ENCODE peak calls at places on chromosomes 6 and 20, in six cellular contexts. One of them, this sample, is unnamed.

GRCh38 chr6:146871613-146872465 is 273.1 kb downstream of the ADGB start:
- DNase-seq in A549: no peak
- DNase-seq in K562: no peak
- DNase-seq in endothelial cell of umbilical vein: no peak
- DNase-seq in HepG2: peak
- DNase-seq in GM12878: no peak
- DNase-seq in this sample: no peak

GRCh38 chr6:2773450-2773849 is 8.3 kb downstream of the WRNIP1 start:
- DNase-seq in A549: no peak
- DNase-seq in K562: no peak
- DNase-seq in endothelial cell of umbilical vein: no peak
- DNase-seq in HepG2: no peak
- DNase-seq in GM12878: no peak
- DNase-seq in this sample: no peak

GRCh38 chr6:136608991-136609390 is 58.8 kb upstream of the MAP7 start:
- DNase-seq in A549: no peak
- DNase-seq in K562: no peak
- DNase-seq in endothelial cell of umbilical vein: peak
- DNase-seq in HepG2: no peak
- DNase-seq in GM12878: no peak
- DNase-seq in this sample: no peak

GRCh38 chr6:160265869-160266476 is 7.4 kb upstream of the SLC22A2 start:
- DNase-seq in A549: no peak
- DNase-seq in K562: no peak
- DNase-seq in endothelial cell of umbilical vein: no peak
- DNase-seq in HepG2: no peak
- DNase-seq in GM12878: no peak
- DNase-seq in this sample: no peak

GRCh38 chr20:15922556-15922955 is 650.7 kb downstream of the KIF16B start:
- DNase-seq in A549: no peak
- DNase-seq in K562: no peak
- DNase-seq in endothelial cell of umbilical vein: no peak
- DNase-seq in HepG2: no peak
- DNase-seq in GM12878: no peak
- DNase-seq in this sample: no peak

GRCh38 chr6:93932175-93932574 is 512.8 kb upstream of the EPHA7 start:
- DNase-seq in A549: no peak
- DNase-seq in K562: no peak
- DNase-seq in endothelial cell of umbilical vein: no peak
- DNase-seq in HepG2: no peak
- DNase-seq in GM12878: no peak
- DNase-seq in this sample: no peak

GRCh38 chr6:154878866-154879491 is 116.1 kb upstream of the TIAM2 start:
- DNase-seq in A549: no peak
- DNase-seq in K562: no peak
- DNase-seq in endothelial cell of umbilical vein: no peak
- DNase-seq in HepG2: no peak
- DNase-seq in GM12878: no peak
- DNase-seq in this sample: no peak

GRCh38 chr6:43972179-43972914 is 154.9 kb downstream of the MRPL14 start:
- DNase-seq in A549: no peak
- DNase-seq in K562: peak
- DNase-seq in endothelial cell of umbilical vein: no peak
- DNase-seq in HepG2: no peak
- DNase-seq in GM12878: no peak
- DNase-seq in this sample: no peak

GRCh38 chr6:50815436-50816114 is 3.1 kb upstream of the TFAP2B start:
- DNase-seq in A549: no peak
- DNase-seq in K562: peak
- DNase-seq in endothelial cell of umbilical vein: peak
- DNase-seq in HepG2: no peak
- DNase-seq in GM12878: no peak
- DNase-seq in this sample: no peak

GRCh38 chr6:92292067-92292466 is 1127.3 kb downstream of the EPHA7 start:
- DNase-seq in A549: no peak
- DNase-seq in K562: no peak
- DNase-seq in endothelial cell of umbilical vein: no peak
- DNase-seq in HepG2: no peak
- DNase-seq in GM12878: no peak
- DNase-seq in this sample: no peak

GRCh38 chr6:159184559-159184958 is 15.4 kb downstream of the FNDC1 start:
- DNase-seq in A549: no peak
- DNase-seq in K562: no peak
- DNase-seq in endothelial cell of umbilical vein: no peak
- DNase-seq in HepG2: no peak
- DNase-seq in GM12878: no peak
- DNase-seq in this sample: no peak

GRCh38 chr6:106360989-106361430 is 493 bp downstream of the CRYBG1 start:
- DNase-seq in A549: no peak
- DNase-seq in K562: no peak
- DNase-seq in endothelial cell of umbilical vein: no peak
- DNase-seq in HepG2: no peak
- DNase-seq in GM12878: no peak
- DNase-seq in this sample: peak

GRCh38 chr6:136549359-136550044 is 720 bp downstream of the MAP7 start:
- DNase-seq in A549: peak
- DNase-seq in K562: peak
- DNase-seq in endothelial cell of umbilical vein: no peak
- DNase-seq in HepG2: no peak
- DNase-seq in GM12878: no peak
- DNase-seq in this sample: no peak

GRCh38 chr6:41728073-41728936 is 7.1 kb downstream of the TFEB start:
- DNase-seq in A549: no peak
- DNase-seq in K562: no peak
- DNase-seq in endothelial cell of umbilical vein: no peak
- DNase-seq in HepG2: peak
- DNase-seq in GM12878: no peak
- DNase-seq in this sample: no peak

GRCh38 chr6:166866839-166867637 is 89.3 kb downstream of the RNASET2 start:
- DNase-seq in A549: no peak
- DNase-seq in K562: no peak
- DNase-seq in endothelial cell of umbilical vein: no peak
- DNase-seq in HepG2: no peak
- DNase-seq in GM12878: no peak
- DNase-seq in this sample: no peak

GRCh38 chr6:133591330-133591729 is 297.6 kb upstream of the TCF21 start:
- DNase-seq in A549: no peak
- DNase-seq in K562: no peak
- DNase-seq in endothelial cell of umbilical vein: no peak
- DNase-seq in HepG2: no peak
- DNase-seq in GM12878: no peak
- DNase-seq in this sample: no peak

GRCh38 chr6:82761674-82762345 is 303.8 kb downstream of the UBE3D start:
- DNase-seq in A549: no peak
- DNase-seq in K562: no peak
- DNase-seq in endothelial cell of umbilical vein: no peak
- DNase-seq in HepG2: no peak
- DNase-seq in GM12878: no peak
- DNase-seq in this sample: no peak

GRCh38 chr6:170290306-170291128 is at the start of gene DLL1:
- DNase-seq in A549: no peak
- DNase-seq in K562: no peak
- DNase-seq in endothelial cell of umbilical vein: peak
- DNase-seq in HepG2: no peak
- DNase-seq in GM12878: no peak
- DNase-seq in this sample: peak

GRCh38 chr6:15879372-15880261 is 216.8 kb upstream of the DTNBP1 start:
- DNase-seq in A549: no peak
- DNase-seq in K562: peak
- DNase-seq in endothelial cell of umbilical vein: peak
- DNase-seq in HepG2: no peak
- DNase-seq in GM12878: no peak
- DNase-seq in this sample: no peak

GRCh38 chr20:891121-892080 is 24.7 kb downstream of the ANGPT4 start:
- DNase-seq in A549: no peak
- DNase-seq in K562: no peak
- DNase-seq in endothelial cell of umbilical vein: no peak
- DNase-seq in HepG2: no peak
- DNase-seq in GM12878: peak
- DNase-seq in this sample: peak

GRCh38 chr20:32141465-32141980 is 32.0 kb downstream of the TM9SF4 start:
- DNase-seq in A549: no peak
- DNase-seq in K562: no peak
- DNase-seq in endothelial cell of umbilical vein: no peak
- DNase-seq in HepG2: no peak
- DNase-seq in GM12878: no peak
- DNase-seq in this sample: no peak

GRCh38 chr20:32138921-32139320 is 29.4 kb downstream of the TM9SF4 start:
- DNase-seq in A549: no peak
- DNase-seq in K562: no peak
- DNase-seq in endothelial cell of umbilical vein: no peak
- DNase-seq in HepG2: no peak
- DNase-seq in GM12878: no peak
- DNase-seq in this sample: no peak

GRCh38 chr20:32140603-32141002 is 31.1 kb downstream of the TM9SF4 start:
- DNase-seq in A549: no peak
- DNase-seq in K562: no peak
- DNase-seq in endothelial cell of umbilical vein: no peak
- DNase-seq in HepG2: no peak
- DNase-seq in GM12878: no peak
- DNase-seq in this sample: no peak

GRCh38 chr20:32142991-32143390 is 33.5 kb downstream of the TM9SF4 start:
- DNase-seq in A549: no peak
- DNase-seq in K562: no peak
- DNase-seq in endothelial cell of umbilical vein: no peak
- DNase-seq in HepG2: no peak
- DNase-seq in GM12878: no peak
- DNase-seq in this sample: no peak

GRCh38 chr20:32139947-32140346 is 30.4 kb downstream of the TM9SF4 start:
- DNase-seq in A549: no peak
- DNase-seq in K562: no peak
- DNase-seq in endothelial cell of umbilical vein: no peak
- DNase-seq in HepG2: no peak
- DNase-seq in GM12878: peak
- DNase-seq in this sample: no peak
- TF ChIP-seq POLR2A in A549: no peak
- TF ChIP-seq POLR2A in K562: no peak
- TF ChIP-seq POLR2A in endothelial cell of umbilical vein: no peak
- TF ChIP-seq POLR2A in HepG2: no peak
- TF ChIP-seq POLR2A in GM12878: no peak
- TF ChIP-seq POLR2A in this sample: no peak

GRCh38 chr20:53384392-53384791 is 209.2 kb downstream of the ZNF217 start:
- DNase-seq in A549: no peak
- DNase-seq in K562: no peak
- DNase-seq in endothelial cell of umbilical vein: no peak
- DNase-seq in HepG2: no peak
- DNase-seq in GM12878: no peak
- DNase-seq in this sample: no peak

GRCh38 chr20:53389516-53389915 is 204.1 kb downstream of the ZNF217 start:
- DNase-seq in A549: no peak
- DNase-seq in K562: no peak
- DNase-seq in endothelial cell of umbilical vein: no peak
- DNase-seq in HepG2: no peak
- DNase-seq in GM12878: no peak
- DNase-seq in this sample: peak

GRCh38 chr20:53386186-53386681 is 207.4 kb downstream of the ZNF217 start:
- DNase-seq in A549: no peak
- DNase-seq in K562: no peak
- DNase-seq in endothelial cell of umbilical vein: no peak
- DNase-seq in HepG2: no peak
- DNase-seq in GM12878: no peak
- DNase-seq in this sample: no peak

GRCh38 chr20:53390780-53391179 is 202.9 kb downstream of the ZNF217 start:
- DNase-seq in A549: no peak
- DNase-seq in K562: no peak
- DNase-seq in endothelial cell of umbilical vein: no peak
- DNase-seq in HepG2: no peak
- DNase-seq in GM12878: no peak
- DNase-seq in this sample: no peak

GRCh38 chr20:53387983-53388675 is 205.5 kb downstream of the ZNF217 start:
- DNase-seq in A549: no peak
- DNase-seq in K562: no peak
- DNase-seq in endothelial cell of umbilical vein: no peak
- DNase-seq in HepG2: no peak
- DNase-seq in GM12878: no peak
- DNase-seq in this sample: no peak
- TF ChIP-seq MYC in A549: no peak
- TF ChIP-seq MYC in K562: no peak
- TF ChIP-seq MYC in endothelial cell of umbilical vein: no peak
- TF ChIP-seq MYC in HepG2: no peak
- TF ChIP-seq MYC in GM12878: no peak
- TF ChIP-seq MYC in this sample: no peak

GRCh38 chr20:21027569-21027968 is 78.6 kb downstream of the LINC00237 start:
- DNase-seq in A549: peak
- DNase-seq in K562: peak
- DNase-seq in endothelial cell of umbilical vein: no peak
- DNase-seq in HepG2: peak
- DNase-seq in GM12878: no peak
- DNase-seq in this sample: peak
- TF ChIP-seq CTCF in A549: no peak
- TF ChIP-seq CTCF in K562: peak
- TF ChIP-seq CTCF in endothelial cell of umbilical vein: peak
- TF ChIP-seq CTCF in HepG2: no peak
- TF ChIP-seq CTCF in GM12878: no peak
- TF ChIP-seq CTCF in this sample: peak

GRCh38 chr20:50224052-50224451 is 33.4 kb downstream of the CEBPB start:
- DNase-seq in A549: no peak
- DNase-seq in K562: no peak
- DNase-seq in endothelial cell of umbilical vein: no peak
- DNase-seq in HepG2: no peak
- DNase-seq in GM12878: no peak
- DNase-seq in this sample: no peak

GRCh38 chr20:50223321-50223995 is 32.8 kb downstream of the CEBPB start:
- DNase-seq in A549: no peak
- DNase-seq in K562: no peak
- DNase-seq in endothelial cell of umbilical vein: no peak
- DNase-seq in HepG2: no peak
- DNase-seq in GM12878: no peak
- DNase-seq in this sample: no peak

GRCh38 chr20:50226093-50226974 is 35.7 kb downstream of the CEBPB start:
- DNase-seq in A549: no peak
- DNase-seq in K562: peak
- DNase-seq in endothelial cell of umbilical vein: no peak
- DNase-seq in HepG2: no peak
- DNase-seq in GM12878: no peak
- DNase-seq in this sample: peak

GRCh38 chr20:50222568-50223320 is 32.1 kb downstream of the CEBPB start:
- DNase-seq in A549: no peak
- DNase-seq in K562: no peak
- DNase-seq in endothelial cell of umbilical vein: no peak
- DNase-seq in HepG2: no peak
- DNase-seq in GM12878: no peak
- DNase-seq in this sample: no peak

DNA sequence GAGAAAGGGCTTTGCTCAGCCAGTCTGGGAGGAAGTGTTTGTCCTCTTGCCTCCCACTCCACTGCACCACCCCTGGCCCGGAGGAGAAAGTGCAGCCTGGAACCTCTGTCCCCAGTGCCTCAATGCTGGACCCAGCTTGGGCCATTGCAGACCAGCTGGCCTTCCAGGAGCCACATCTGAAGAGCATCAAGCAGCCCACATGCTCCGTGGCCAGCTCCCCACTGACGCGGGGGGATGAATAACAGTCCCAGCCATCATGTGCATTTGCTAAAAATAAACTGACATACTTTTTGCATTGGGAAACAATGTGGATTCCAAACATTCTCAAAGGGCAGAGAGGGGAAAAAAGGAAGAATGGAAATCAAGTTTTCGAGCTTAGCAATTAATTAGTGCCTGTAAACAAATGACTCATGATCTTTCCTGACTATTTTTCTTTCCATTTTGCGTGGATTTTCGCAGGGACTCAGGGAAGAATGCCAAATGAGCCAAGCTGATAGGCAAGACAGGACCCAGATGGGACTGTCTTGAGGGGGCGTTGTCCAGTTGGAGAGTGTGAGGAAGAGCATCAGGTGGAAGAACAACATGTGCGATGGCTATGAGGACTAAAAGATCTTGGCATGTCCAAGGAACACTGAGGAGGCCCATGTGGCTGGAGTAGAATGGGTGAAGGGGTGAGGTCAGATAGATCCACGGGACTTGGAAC is 34.1 kb downstream of the CEBPB start:
- DNase-seq in A549: no peak
- DNase-seq in K562: peak
- DNase-seq in endothelial cell of umbilical vein: peak
- DNase-seq in HepG2: no peak
- DNase-seq in GM12878: no peak
- DNase-seq in this sample: peak
- TF ChIP-seq POLR2A in A549: no peak
- TF ChIP-seq POLR2A in K562: no peak
- TF ChIP-seq POLR2A in endothelial cell of umbilical vein: no peak
- TF ChIP-seq POLR2A in HepG2: no peak
- TF ChIP-seq POLR2A in GM12878: no peak
- TF ChIP-seq POLR2A in this sample: no peak